ENCODE peak calls at places on chromosomes 7 and 10, in seven cellular contexts. B is bronchial epithelial cell, U is stomach, H is cardiac muscle cell, A is lower lobe of right lung, F is neural progenitor cell, K is H9. W is an unnamed sample.
A peak's percentile ranks its signal among the peaks of the same experiment; 100 is the strongest.

GRCh38 chr10:86064931-86065662 is 301.5 kb downstream of the GRID1 start:
- DNase-seq in B (no peak), U (peak; percentile 18), H (no peak), A (no peak), F (no peak), K (no peak), W (no peak)

GRCh38 chr10:107924458-107924857 is 760.0 kb upstream of the SORCS1 start:
- DNase-seq in B (no peak), U (no peak), H (no peak), A (no peak), F (no peak), K (no peak), W (no peak)

GRCh38 chr7:26398436-26399308 is 107.0 kb downstream of the SNX10 start:
- DNase-seq in B (peak; percentile 19), U (peak; percentile 48), H (peak; percentile 68), A (peak; percentile 88), F (peak; percentile 92), K (peak; percentile 63), W (peak; percentile 77)

GRCh38 chr10:22606164-22606614 is 108.2 kb downstream of the PIP4K2A start:
- DNase-seq in B (no peak), U (no peak), H (peak; percentile 39), A (peak; percentile 63), F (no peak), K (no peak), W (no peak)

GRCh38 chr7:96250776-96251361 is 71.0 kb downstream of the SLC25A13 start:
- DNase-seq in B (no peak), U (no peak), H (no peak), A (no peak), F (no peak), K (no peak), W (no peak)

GRCh38 chr10:71608863-71609768 is 110.5 kb downstream of the C10orf105 start:
- DNase-seq in B (peak; percentile 29), U (peak; percentile 80), H (peak; percentile 78), A (peak; percentile 88), F (peak; percentile 96), K (peak; percentile 89), W (peak; percentile 80)

GRCh38 chr7:21314954-21315353 is 112.9 kb upstream of the SP4 start:
- DNase-seq in B (peak; percentile 8), U (no peak), H (no peak), A (no peak), F (no peak), K (no peak), W (no peak)

GRCh38 chr10:23157691-23158369 is 34.3 kb upstream of the PTF1A start:
- DNase-seq in B (peak; percentile 52), U (no peak), H (peak; percentile 64), A (no peak), F (peak; percentile 74), K (peak; percentile 33), W (no peak)

GRCh38 chr10:3665316-3665908 is 119.6 kb downstream of the KLF6 start:
- DNase-seq in B (no peak), U (no peak), H (no peak), A (no peak), F (no peak), K (no peak), W (no peak)

GRCh38 chr10:70174058-70174741 is 3.9 kb upstream of the SAR1A start:
- DNase-seq in B (peak; percentile 35), U (no peak), H (no peak), A (no peak), F (no peak), K (no peak), W (no peak)

GRCh38 chr7:3301831-3302618 is 973 bp downstream of the SDK1 start:
- DNase-seq in B (no peak), U (no peak), H (peak; percentile 28), A (no peak), F (peak; percentile 36), K (peak; percentile 40), W (peak; percentile 53)

GRCh38 chr7:122597277-122597676 is 101.6 kb downstream of the RNF133 start:
- DNase-seq in B (no peak), U (no peak), H (no peak), A (no peak), F (no peak), K (no peak), W (no peak)

GRCh38 chr7:47571355-47572100 is 10.4 kb downstream of the TNS3 start:
- DNase-seq in B (peak; percentile 53), U (peak; percentile 83), H (peak; percentile 89), A (peak; percentile 83), F (no peak), K (no peak), W (peak; percentile 84)
- TF ChIP-seq CTCF in B (peak; percentile 7), U (no peak), H (no peak), A (no peak), F (no peak), K (no peak), W (no peak)

GRCh38 chr10:97185326-97186058 is at the start of gene SLIT1:
- DNase-seq in B (no peak), U (no peak), H (no peak), A (no peak), F (peak; percentile 76), K (peak; percentile 53), W (peak; percentile 14)
- TF ChIP-seq CTCF in B (no peak), U (no peak), H (no peak), A (no peak), F (peak; percentile 16), K (no peak), W (no peak)

DNA sequence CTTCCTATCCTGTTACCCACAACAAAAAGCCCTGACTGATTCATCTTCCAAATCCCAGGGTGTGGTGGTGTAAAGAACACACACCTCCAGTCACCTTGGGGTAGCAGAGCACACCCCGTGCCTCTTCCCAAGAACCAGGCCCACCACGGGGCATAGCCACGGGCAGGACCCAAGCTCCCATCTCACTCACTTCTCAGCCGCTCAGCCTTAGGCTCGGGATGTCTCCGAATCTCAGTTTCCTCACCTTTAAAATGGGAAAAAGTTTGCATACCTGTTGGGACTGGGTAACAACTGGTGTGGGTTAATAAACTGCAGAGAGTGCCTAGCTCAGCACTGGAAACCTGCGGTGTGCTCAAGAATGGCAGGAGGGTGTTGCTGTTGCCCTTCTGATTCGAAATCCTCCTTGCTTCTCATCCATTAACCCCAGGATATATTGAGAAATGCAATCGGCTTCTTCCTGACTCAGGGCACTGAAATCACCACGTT is 138.9 kb downstream of the FGFR2 start:
- DNase-seq in B (peak; percentile 12), U (no peak), H (no peak), A (no peak), F (no peak), K (no peak), W (no peak)
- TF ChIP-seq CTCF in B (no peak), U (no peak), H (no peak), A (no peak), F (no peak), K (no peak), W (no peak)

DNA sequence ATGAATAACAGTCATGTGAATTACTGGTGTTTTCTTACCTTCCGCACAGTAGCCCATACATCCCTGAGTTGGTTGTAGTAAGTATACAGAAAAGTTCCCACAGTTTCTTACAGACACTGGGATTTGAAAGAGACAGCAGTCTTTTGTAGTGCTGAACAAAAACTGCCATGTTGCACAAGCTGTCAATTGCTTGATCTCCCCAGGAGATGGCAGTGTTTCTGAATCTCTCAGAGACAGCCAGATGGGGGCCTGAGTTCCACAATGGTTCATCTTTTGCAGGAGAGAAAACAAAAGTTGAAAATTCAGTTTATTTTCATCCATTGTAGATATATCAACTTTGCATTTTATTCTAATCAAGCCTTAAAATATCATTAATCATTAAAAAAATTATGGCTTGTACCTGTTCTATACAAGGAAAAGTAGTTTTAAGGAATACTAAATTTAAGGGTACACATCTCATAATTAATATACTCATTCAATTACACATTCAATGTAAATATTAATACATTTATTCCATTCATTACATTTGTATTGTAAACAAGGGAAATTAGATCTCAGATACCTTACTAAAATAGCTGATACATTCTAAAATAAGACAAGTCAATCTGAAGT is 14.5 kb downstream of the VWDE start:
- DNase-seq in B (peak; percentile 65), U (peak; percentile 32), H (peak; percentile 72), A (no peak), F (peak; percentile 90), K (peak; percentile 63), W (peak; percentile 73)
- TF ChIP-seq CTCF in B (peak; percentile 81), U (no peak), H (peak; percentile 88), A (peak; percentile 64), F (peak; percentile 91), K (peak; percentile 91), W (peak; percentile 82)

DNA sequence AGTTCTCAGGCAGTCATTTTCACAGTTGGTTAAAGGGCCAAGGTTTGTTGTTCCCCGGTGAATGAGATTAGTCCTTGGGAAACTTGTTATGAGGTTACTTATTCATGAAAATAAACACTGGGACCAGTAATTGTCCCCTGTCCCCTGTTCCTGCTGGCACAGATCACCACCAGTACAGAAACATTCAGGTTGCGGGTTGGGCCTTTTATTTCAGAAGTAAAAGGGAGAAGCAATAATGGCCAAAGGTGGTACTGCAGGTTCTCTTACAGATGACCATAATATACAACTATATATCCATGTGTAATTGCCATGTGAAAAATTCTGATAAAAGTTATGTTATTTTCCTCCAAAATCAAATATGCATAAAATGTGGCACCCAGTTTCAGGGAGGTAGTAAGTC is 442.0 kb downstream of the SORCS1 start:
- DNase-seq in B (no peak), U (no peak), H (no peak), A (no peak), F (no peak), K (no peak), W (no peak)
- TF ChIP-seq CTCF in B (no peak), U (no peak), H (no peak), A (no peak), F (peak; percentile 24), K (peak; percentile 52), W (no peak)

GRCh38 chr7:72275412-72276070 is 136.6 kb downstream of the CALN1 start:
- DNase-seq in B (no peak), U (no peak), H (no peak), A (no peak), F (no peak), K (no peak), W (no peak)

GRCh38 chr7:72283309-72283708 is 128.8 kb downstream of the CALN1 start:
- DNase-seq in B (no peak), U (no peak), H (no peak), A (no peak), F (no peak), K (no peak), W (no peak)

GRCh38 chr7:72281325-72281724 is 130.8 kb downstream of the CALN1 start:
- DNase-seq in B (no peak), U (no peak), H (no peak), A (no peak), F (no peak), K (no peak), W (no peak)

GRCh38 chr7:72278550-72278949 is 133.6 kb downstream of the CALN1 start:
- DNase-seq in B (no peak), U (no peak), H (no peak), A (no peak), F (no peak), K (no peak), W (no peak)
- TF ChIP-seq CTCF in B (no peak), U (no peak), H (no peak), A (no peak), F (no peak), K (no peak), W (no peak)

W was measured in Calu3.